ENCODE peak calls at places on chromosomes 3 and 15, in nine cellular contexts. One of them, this sample, is unnamed.

GRCh38 chr15:52334491-52335160 is 39.0 kb upstream of the MYO5C start:
- DNase-seq in heart right ventricle: no peak
- DNase-seq in bronchial epithelial cell: peak
- DNase-seq in mammary epithelial cell: peak
- DNase-seq in uterus: no peak
- DNase-seq in choroid plexus epithelial cell: peak
- DNase-seq in IMR-90: peak
- DNase-seq in A549: peak
- DNase-seq in adrenal gland: no peak
- DNase-seq in this sample: peak

GRCh38 chr15:98177950-98178848 is 217.7 kb downstream of the ARRDC4 start:
- DNase-seq in heart right ventricle: peak
- DNase-seq in bronchial epithelial cell: peak
- DNase-seq in mammary epithelial cell: peak
- DNase-seq in uterus: peak
- DNase-seq in choroid plexus epithelial cell: peak
- DNase-seq in IMR-90: peak
- DNase-seq in A549: peak
- DNase-seq in adrenal gland: peak
- DNase-seq in this sample: peak

GRCh38 chr3:133130168-133130567 is 92.0 kb downstream of the TMEM108 start:
- DNase-seq in heart right ventricle: no peak
- DNase-seq in bronchial epithelial cell: peak
- DNase-seq in mammary epithelial cell: no peak
- DNase-seq in uterus: no peak
- DNase-seq in choroid plexus epithelial cell: no peak
- DNase-seq in IMR-90: peak
- DNase-seq in A549: no peak
- DNase-seq in adrenal gland: peak
- DNase-seq in this sample: no peak

GRCh38 chr15:96586901-96587300 is 256.4 kb downstream of the NR2F2 start:
- DNase-seq in heart right ventricle: no peak
- DNase-seq in bronchial epithelial cell: no peak
- DNase-seq in mammary epithelial cell: no peak
- DNase-seq in uterus: no peak
- DNase-seq in choroid plexus epithelial cell: no peak
- DNase-seq in IMR-90: no peak
- DNase-seq in A549: no peak
- DNase-seq in adrenal gland: no peak
- DNase-seq in this sample: no peak

GRCh38 chr3:150278843-150279341 is 129.2 kb upstream of the TSC22D2 start:
- DNase-seq in heart right ventricle: no peak
- DNase-seq in bronchial epithelial cell: no peak
- DNase-seq in mammary epithelial cell: no peak
- DNase-seq in uterus: no peak
- DNase-seq in choroid plexus epithelial cell: no peak
- DNase-seq in IMR-90: no peak
- DNase-seq in A549: no peak
- DNase-seq in adrenal gland: no peak
- DNase-seq in this sample: no peak

GRCh38 chr15:101393172-101393571 is 96.3 kb downstream of the PCSK6 start:
- DNase-seq in heart right ventricle: no peak
- DNase-seq in bronchial epithelial cell: no peak
- DNase-seq in mammary epithelial cell: no peak
- DNase-seq in uterus: no peak
- DNase-seq in choroid plexus epithelial cell: no peak
- DNase-seq in IMR-90: no peak
- DNase-seq in A549: no peak
- DNase-seq in adrenal gland: no peak
- DNase-seq in this sample: no peak

GRCh38 chr3:87167634-87168456 is 59.3 kb upstream of the CHMP2B start:
- DNase-seq in heart right ventricle: peak
- DNase-seq in bronchial epithelial cell: peak
- DNase-seq in mammary epithelial cell: peak
- DNase-seq in uterus: no peak
- DNase-seq in choroid plexus epithelial cell: peak
- DNase-seq in IMR-90: peak
- DNase-seq in A549: peak
- DNase-seq in adrenal gland: peak
- DNase-seq in this sample: peak

GRCh38 chr3:197019021-197019420 is 10.6 kb downstream of the MELTF start:
- DNase-seq in heart right ventricle: no peak
- DNase-seq in bronchial epithelial cell: no peak
- DNase-seq in mammary epithelial cell: peak
- DNase-seq in uterus: no peak
- DNase-seq in choroid plexus epithelial cell: no peak
- DNase-seq in IMR-90: no peak
- DNase-seq in A549: no peak
- DNase-seq in adrenal gland: no peak
- DNase-seq in this sample: peak

GRCh38 chr3:90092994-90093393 is 985.6 kb downstream of the EPHA3 start:
- DNase-seq in heart right ventricle: no peak
- DNase-seq in bronchial epithelial cell: peak
- DNase-seq in mammary epithelial cell: no peak
- DNase-seq in uterus: no peak
- DNase-seq in choroid plexus epithelial cell: peak
- DNase-seq in IMR-90: peak
- DNase-seq in A549: peak
- DNase-seq in adrenal gland: no peak
- DNase-seq in this sample: peak

GRCh38 chr3:175176556-175176955 is 317.4 kb downstream of the NAALADL2 start:
- DNase-seq in heart right ventricle: no peak
- DNase-seq in bronchial epithelial cell: no peak
- DNase-seq in mammary epithelial cell: no peak
- DNase-seq in uterus: no peak
- DNase-seq in choroid plexus epithelial cell: no peak
- DNase-seq in IMR-90: no peak
- DNase-seq in A549: no peak
- DNase-seq in adrenal gland: no peak
- DNase-seq in this sample: no peak

GRCh38 chr15:50128266-50128665 is 9.2 kb upstream of the ATP8B4 start:
- DNase-seq in heart right ventricle: peak
- DNase-seq in bronchial epithelial cell: no peak
- DNase-seq in mammary epithelial cell: no peak
- DNase-seq in uterus: no peak
- DNase-seq in choroid plexus epithelial cell: no peak
- DNase-seq in IMR-90: no peak
- DNase-seq in A549: peak
- DNase-seq in adrenal gland: peak
- DNase-seq in this sample: no peak

GRCh38 chr3:55704521-55704920 is 217.4 kb upstream of the WNT5A start:
- DNase-seq in heart right ventricle: no peak
- DNase-seq in bronchial epithelial cell: peak
- DNase-seq in mammary epithelial cell: no peak
- DNase-seq in uterus: no peak
- DNase-seq in choroid plexus epithelial cell: peak
- DNase-seq in IMR-90: peak
- DNase-seq in A549: no peak
- DNase-seq in adrenal gland: no peak
- DNase-seq in this sample: peak

GRCh38 chr3:122875547-122876127 is 80.8 kb downstream of the SLC49A4 start:
- DNase-seq in heart right ventricle: no peak
- DNase-seq in bronchial epithelial cell: no peak
- DNase-seq in mammary epithelial cell: no peak
- DNase-seq in uterus: no peak
- DNase-seq in choroid plexus epithelial cell: no peak
- DNase-seq in IMR-90: no peak
- DNase-seq in A549: no peak
- DNase-seq in adrenal gland: no peak
- DNase-seq in this sample: no peak

GRCh38 chr3:5974637-5975322 is 787.3 kb downstream of the EDEM1 start:
- DNase-seq in heart right ventricle: no peak
- DNase-seq in bronchial epithelial cell: no peak
- DNase-seq in mammary epithelial cell: no peak
- DNase-seq in uterus: no peak
- DNase-seq in choroid plexus epithelial cell: no peak
- DNase-seq in IMR-90: no peak
- DNase-seq in A549: no peak
- DNase-seq in adrenal gland: no peak
- DNase-seq in this sample: no peak

GRCh38 chr3:59482684-59483083 is 432.9 kb upstream of the CFAP20DC start:
- DNase-seq in heart right ventricle: no peak
- DNase-seq in bronchial epithelial cell: peak
- DNase-seq in mammary epithelial cell: peak
- DNase-seq in uterus: no peak
- DNase-seq in choroid plexus epithelial cell: no peak
- DNase-seq in IMR-90: no peak
- DNase-seq in A549: no peak
- DNase-seq in adrenal gland: no peak
- DNase-seq in this sample: no peak

GRCh38 chr3:97692831-97693230 is 71.7 kb upstream of the ARL6 start:
- DNase-seq in heart right ventricle: no peak
- DNase-seq in bronchial epithelial cell: no peak
- DNase-seq in mammary epithelial cell: no peak
- DNase-seq in uterus: no peak
- DNase-seq in choroid plexus epithelial cell: no peak
- DNase-seq in IMR-90: no peak
- DNase-seq in A549: no peak
- DNase-seq in adrenal gland: no peak
- DNase-seq in this sample: no peak

GRCh38 chr3:157136647-157137387 is 23.1 kb downstream of the CCNL1 start:
- DNase-seq in heart right ventricle: peak
- DNase-seq in bronchial epithelial cell: peak
- DNase-seq in mammary epithelial cell: peak
- DNase-seq in uterus: no peak
- DNase-seq in choroid plexus epithelial cell: peak
- DNase-seq in IMR-90: peak
- DNase-seq in A549: no peak
- DNase-seq in adrenal gland: no peak
- DNase-seq in this sample: peak

DNA sequence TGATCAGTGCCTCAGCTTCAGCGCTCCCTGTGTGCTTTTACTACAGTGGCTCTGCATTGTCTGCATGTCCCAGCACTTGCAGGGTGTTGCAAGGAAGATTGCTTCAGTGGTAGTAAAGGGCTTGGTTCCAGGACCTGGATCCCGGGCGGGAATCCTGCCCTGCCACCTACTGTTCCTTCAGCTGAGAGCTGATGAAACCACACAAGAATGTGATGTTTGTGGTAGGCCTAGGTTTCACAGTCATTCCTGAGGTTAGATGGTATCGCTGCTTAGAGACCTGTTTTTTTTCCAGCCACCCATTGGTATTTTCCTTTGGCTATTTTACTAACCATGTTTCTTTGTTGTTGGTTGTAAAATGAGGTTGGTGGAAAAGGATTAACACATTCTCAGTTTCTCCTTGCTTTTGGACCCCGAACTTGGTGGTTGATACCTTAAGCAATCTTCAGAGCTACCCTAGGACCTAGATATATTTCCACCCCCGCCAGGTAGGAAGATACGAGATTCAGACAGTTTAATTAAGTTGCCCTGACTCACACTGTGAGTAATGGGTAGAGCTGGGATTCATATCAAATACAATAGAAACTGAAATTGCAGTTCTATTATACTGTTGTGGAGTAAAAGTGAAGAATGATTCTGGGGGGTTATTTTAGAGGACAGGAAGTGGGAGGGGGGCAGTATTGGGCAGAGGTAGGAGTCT is 11.4 kb downstream of the GPR87 start:
- DNase-seq in heart right ventricle: no peak
- DNase-seq in bronchial epithelial cell: peak
- DNase-seq in mammary epithelial cell: peak
- DNase-seq in uterus: peak
- DNase-seq in choroid plexus epithelial cell: peak
- DNase-seq in IMR-90: peak
- DNase-seq in A549: peak
- DNase-seq in adrenal gland: peak
- DNase-seq in this sample: peak
- TF ChIP-seq CTCF in heart right ventricle: no peak
- TF ChIP-seq CTCF in bronchial epithelial cell: peak
- TF ChIP-seq CTCF in mammary epithelial cell: peak
- TF ChIP-seq CTCF in uterus: no peak
- TF ChIP-seq CTCF in choroid plexus epithelial cell: peak
- TF ChIP-seq CTCF in IMR-90: peak
- TF ChIP-seq CTCF in A549: peak
- TF ChIP-seq CTCF in adrenal gland: no peak
- TF ChIP-seq CTCF in this sample: peak

GRCh38 chr3:73094127-73094526 is 32.7 kb downstream of the EBLN2 start:
- DNase-seq in heart right ventricle: no peak
- DNase-seq in bronchial epithelial cell: peak
- DNase-seq in mammary epithelial cell: peak
- DNase-seq in uterus: no peak
- DNase-seq in choroid plexus epithelial cell: no peak
- DNase-seq in IMR-90: no peak
- DNase-seq in A549: peak
- DNase-seq in adrenal gland: no peak
- DNase-seq in this sample: peak
- H3K4me3 ChIP-seq in heart right ventricle: no peak
- H3K4me3 ChIP-seq in bronchial epithelial cell: no peak
- H3K4me3 ChIP-seq in mammary epithelial cell: no peak
- H3K4me3 ChIP-seq in uterus: no peak
- H3K4me3 ChIP-seq in choroid plexus epithelial cell: no peak
- H3K4me3 ChIP-seq in IMR-90: no peak
- H3K4me3 ChIP-seq in A549: no peak
- H3K4me3 ChIP-seq in adrenal gland: no peak
- H3K4me3 ChIP-seq in this sample: no peak

DNA sequence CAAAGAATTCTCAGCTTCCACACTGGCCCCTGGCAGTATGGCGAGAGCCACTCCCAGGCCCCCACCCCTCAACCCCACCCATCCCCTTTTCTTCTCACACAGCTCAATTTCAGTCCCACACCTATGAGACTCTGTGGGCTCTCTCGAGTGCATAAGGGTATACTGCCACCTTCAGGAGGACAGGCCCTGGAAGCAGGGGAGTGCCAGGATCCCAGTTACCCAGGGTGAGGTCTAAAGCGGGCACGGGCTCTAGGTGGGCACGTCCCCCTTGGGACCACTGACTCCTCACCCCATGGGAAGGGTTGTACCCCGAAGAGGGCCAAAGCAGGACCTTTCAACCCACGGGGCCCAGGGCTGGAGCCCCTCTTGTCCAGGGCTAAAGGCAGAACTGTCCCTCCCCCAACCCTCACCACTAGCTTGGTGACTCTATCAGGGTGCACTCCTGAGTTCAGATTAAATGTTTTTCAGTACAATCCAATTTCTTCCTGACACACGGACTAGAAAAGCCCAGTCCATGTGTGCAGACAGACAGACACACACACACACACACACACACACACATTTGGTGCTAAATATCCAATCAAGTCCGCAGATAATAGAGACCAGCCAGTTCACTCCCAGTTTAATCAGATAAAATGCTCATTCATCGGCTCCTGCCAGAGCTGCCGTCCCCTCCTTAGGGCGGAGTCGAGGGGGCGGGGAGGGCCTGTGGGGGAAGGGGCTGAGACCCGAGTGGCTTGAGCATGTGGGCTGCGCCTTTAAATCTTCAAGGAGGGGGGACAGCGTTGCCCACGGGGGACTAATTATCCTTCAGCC is 59.4 kb downstream of the CYP11A1 start:
- DNase-seq in heart right ventricle: peak
- DNase-seq in bronchial epithelial cell: peak
- DNase-seq in mammary epithelial cell: peak
- DNase-seq in uterus: peak
- DNase-seq in choroid plexus epithelial cell: peak
- DNase-seq in IMR-90: peak
- DNase-seq in A549: peak
- DNase-seq in adrenal gland: peak
- DNase-seq in this sample: peak
- TF ChIP-seq CTCF in heart right ventricle: peak
- TF ChIP-seq CTCF in bronchial epithelial cell: peak
- TF ChIP-seq CTCF in mammary epithelial cell: peak
- TF ChIP-seq CTCF in uterus: peak
- TF ChIP-seq CTCF in choroid plexus epithelial cell: peak
- TF ChIP-seq CTCF in IMR-90: peak
- TF ChIP-seq CTCF in A549: peak
- TF ChIP-seq CTCF in adrenal gland: peak
- TF ChIP-seq CTCF in this sample: peak

GRCh38 chr3:113743006-113743639 is 2.9 kb downstream of the NAA50 start:
- DNase-seq in heart right ventricle: no peak
- DNase-seq in bronchial epithelial cell: peak
- DNase-seq in mammary epithelial cell: no peak
- DNase-seq in uterus: no peak
- DNase-seq in choroid plexus epithelial cell: no peak
- DNase-seq in IMR-90: no peak
- DNase-seq in A549: no peak
- DNase-seq in adrenal gland: no peak
- DNase-seq in this sample: no peak
- H3K4me3 ChIP-seq in heart right ventricle: no peak
- H3K4me3 ChIP-seq in bronchial epithelial cell: no peak
- H3K4me3 ChIP-seq in mammary epithelial cell: peak
- H3K4me3 ChIP-seq in uterus: no peak
- H3K4me3 ChIP-seq in choroid plexus epithelial cell: no peak
- H3K4me3 ChIP-seq in IMR-90: no peak
- H3K4me3 ChIP-seq in A549: no peak
- H3K4me3 ChIP-seq in adrenal gland: no peak
- H3K4me3 ChIP-seq in this sample: peak